ENCODE peak calls at places on chromosomes 16 and 17, in four cellular contexts. One of them, this sample, is unnamed.

GRCh38 chr17:72176902-72177660 is 56.3 kb downstream of the SOX9 start:
- DNase-seq in GDM1: no peak
- DNase-seq in testis: no peak
- DNase-seq in occipital lobe: no peak
- DNase-seq in this sample: no peak

GRCh38 chr16:53080345-53081031 is 25.7 kb downstream of the CHD9 start:
- DNase-seq in occipital lobe: peak; percentile 7
- DNase-seq in testis: peak; percentile 59
- DNase-seq in GDM1: no peak
- DNase-seq in this sample: no peak

GRCh38 chr16:77306050-77306616 is 106.9 kb downstream of the SYCE1L start:
- DNase-seq in GDM1: no peak
- DNase-seq in testis: no peak
- DNase-seq in occipital lobe: no peak
- DNase-seq in this sample: no peak

GRCh38 chr17:40312131-40312731 is 3.3 kb downstream of the RARA start:
- DNase-seq in occipital lobe: no peak
- DNase-seq in testis: no peak
- DNase-seq in GDM1: no peak
- DNase-seq in this sample: no peak

GRCh38 chr16:71552698-71553503 is 24.0 kb downstream of the TAT start:
- DNase-seq in GDM1: no peak
- DNase-seq in occipital lobe: no peak
- DNase-seq in testis: no peak
- DNase-seq in this sample: no peak

GRCh38 chr16:78633551-78633950 is 534.1 kb downstream of the WWOX start:
- DNase-seq in testis: no peak
- DNase-seq in GDM1: no peak
- DNase-seq in occipital lobe: no peak
- DNase-seq in this sample: no peak

GRCh38 chr17:30375661-30376060 is 3.1 kb upstream of the CPD start:
- DNase-seq in GDM1: no peak
- DNase-seq in occipital lobe: no peak
- DNase-seq in testis: no peak
- DNase-seq in this sample: no peak

GRCh38 chr16:26133401-26133800 is 441.6 kb downstream of the HS3ST4 start:
- DNase-seq in occipital lobe: no peak
- DNase-seq in GDM1: no peak
- DNase-seq in testis: no peak
- DNase-seq in this sample: no peak

GRCh38 chr17:79935197-79935844 is 96.1 kb upstream of the CBX4 start:
- DNase-seq in occipital lobe: no peak
- DNase-seq in GDM1: no peak
- DNase-seq in testis: no peak
- DNase-seq in this sample: no peak

GRCh38 chr17:42548070-42548837 is 4.5 kb upstream of the HSD17B1 start:
- DNase-seq in testis: no peak
- DNase-seq in GDM1: no peak
- DNase-seq in occipital lobe: no peak
- DNase-seq in this sample: no peak

GRCh38 chr16:241866-242265 is 7.2 kb downstream of the FAM234A start:
- DNase-seq in GDM1: no peak
- DNase-seq in occipital lobe: no peak
- DNase-seq in testis: no peak
- DNase-seq in this sample: no peak

GRCh38 chr16:71288570-71288889 is 672 bp downstream of the CMTR2 start:
- DNase-seq in occipital lobe: no peak
- DNase-seq in testis: no peak
- DNase-seq in GDM1: no peak
- DNase-seq in this sample: no peak

GRCh38 chr17:27573971-27574525 is 56.9 kb upstream of the LGALS9 start:
- DNase-seq in occipital lobe: no peak
- DNase-seq in testis: no peak
- DNase-seq in GDM1: no peak
- DNase-seq in this sample: no peak

GRCh38 chr17:51703364-51704341 is 443.3 kb downstream of the UTP18 start:
- DNase-seq in occipital lobe: no peak
- DNase-seq in GDM1: no peak
- DNase-seq in testis: peak; percentile 48
- DNase-seq in this sample: no peak

GRCh38 chr17:29059281-29059680 is 16.3 kb downstream of the PIPOX start:
- DNase-seq in occipital lobe: no peak
- DNase-seq in testis: no peak
- DNase-seq in GDM1: no peak
- DNase-seq in this sample: no peak

GRCh38 chr16:1876468-1876867 is 4.5 kb upstream of the MEIOB start:
- DNase-seq in GDM1: no peak
- DNase-seq in testis: no peak
- DNase-seq in occipital lobe: no peak
- DNase-seq in this sample: no peak

GRCh38 chr16:84738255-84739038 is 38.6 kb downstream of the USP10 start:
- DNase-seq in occipital lobe: peak; percentile 41
- DNase-seq in testis: peak; percentile 90
- DNase-seq in GDM1: peak; percentile 49
- DNase-seq in this sample: peak; percentile 66

GRCh38 chr17:39663688-39664580 is 1.2 kb upstream of the TCAP start:
- DNase-seq in testis: no peak
- DNase-seq in occipital lobe: no peak
- DNase-seq in GDM1: no peak
- DNase-seq in this sample: no peak

GRCh38 chr17:81073967-81074366 is 39.0 kb downstream of the BAIAP2 start:
- DNase-seq in occipital lobe: no peak
- DNase-seq in GDM1: no peak
- DNase-seq in testis: no peak
- DNase-seq in this sample: no peak